ENCODE peak calls at places on chromosome 2, in five cellular contexts. I is GM12878, T is HepG2, Y is SK-N-SH, A is K562. B is an unnamed sample.

GRCh38 chr2:30400151-30400954 is 46.7 kb upstream of the LCLAT1 start:
- DNase-seq in I (no peak), T (no peak), Y (no peak), A (no peak), B (no peak)

GRCh38 chr2:204027105-204027504 is 90.5 kb downstream of the ICOS start:
- DNase-seq in I (no peak), T (no peak), Y (no peak), A (no peak), B (no peak)

GRCh38 chr2:156333951-156334495 is 1.5 kb upstream of the NR4A2 start:
- DNase-seq in I (no peak), T (peak; percentile 15), Y (peak; percentile 49), A (peak; percentile 75), B (no peak)

GRCh38 chr2:231810905-231811304 is 24.7 kb downstream of the COPS7B start:
- DNase-seq in I (no peak), T (no peak), Y (no peak), A (no peak), B (no peak)

GRCh38 chr2:220228310-220229006 is 601.0 kb downstream of the SLC4A3 start:
- DNase-seq in I (no peak), T (peak; percentile 27), Y (peak; percentile 1), A (no peak), B (peak; percentile 97)

GRCh38 chr2:189555243-189555642 is 25.3 kb downstream of the SLC40A1 start:
- DNase-seq in I (no peak), T (peak; percentile 88), Y (no peak), A (no peak), B (no peak)

GRCh38 chr2:100964706-100965269 is 37.3 kb upstream of the RPL31 start:
- DNase-seq in I (no peak), T (no peak), Y (no peak), A (no peak), B (no peak)

GRCh38 chr2:127293386-127293757 is 572 bp downstream of the ERCC3 start:
- DNase-seq in I (no peak), T (no peak), Y (peak; percentile 32), A (peak; percentile 18), B (no peak)

GRCh38 chr2:233258211-233258610 is 6.7 kb downstream of the ATG16L1 start:
- DNase-seq in I (no peak), T (no peak), Y (no peak), A (no peak), B (no peak)

GRCh38 chr2:119702918-119703401 is 24.0 kb downstream of the TMEM177 start:
- DNase-seq in I (no peak), T (peak; percentile 73), Y (peak; percentile 88), A (peak; percentile 79), B (peak; percentile 58)

GRCh38 chr2:200862532-200863000 is 1.9 kb downstream of the CLK1 start:
- DNase-seq in I (peak; percentile 40), T (peak; percentile 74), Y (peak; percentile 33), A (no peak), B (no peak)

GRCh38 chr2:109290887-109291675 is 162.1 kb downstream of the SH3RF3 start:
- DNase-seq in I (no peak), T (no peak), Y (no peak), A (no peak), B (no peak)

DNA sequence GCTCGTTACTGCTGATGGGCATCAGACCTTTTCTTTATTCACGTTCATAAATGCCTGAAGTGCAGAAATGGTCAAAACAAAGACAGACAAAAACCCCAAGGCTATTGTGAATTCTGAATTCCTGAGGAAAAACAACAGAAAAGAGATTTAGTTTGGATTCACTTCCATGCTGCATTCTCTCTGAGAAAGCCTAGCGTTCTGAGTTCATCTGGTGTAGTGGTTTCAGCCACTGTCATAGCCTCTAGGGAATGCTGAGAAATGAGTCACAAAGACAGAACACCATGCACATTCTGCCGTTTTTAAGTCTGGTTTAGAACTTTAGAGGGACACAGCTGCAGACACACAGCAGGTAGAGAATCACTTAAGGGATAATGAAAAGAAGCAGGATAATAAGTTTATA is 93.8 kb downstream of the LRP1B start:
- DNase-seq in I (no peak), T (no peak), Y (no peak), A (no peak), B (no peak)
- TF ChIP-seq ZBTB33 in I (no peak), T (no peak), Y (no peak), A (no peak), B (no peak)

GRCh38 chr2:177604291-177605065 is 211.9 kb downstream of the AGPS start:
- DNase-seq in I (no peak), T (peak; percentile 76), Y (peak; percentile 50), A (peak; percentile 55), B (peak; percentile 53)
- TF ChIP-seq YY1 in I (no peak), T (no peak), Y (no peak), A (no peak), B (no peak)

GRCh38 chr2:25954199-25954752 is 28.0 kb downstream of the KIF3C start:
- DNase-seq in I (no peak), T (peak; percentile 80), Y (no peak), A (no peak), B (no peak)

GRCh38 chr2:25955869-25956535 is 26.3 kb downstream of the KIF3C start:
- DNase-seq in I (no peak), T (peak; percentile 45), Y (no peak), A (no peak), B (no peak)

GRCh38 chr2:25955036-25955435 is 27.3 kb downstream of the KIF3C start:
- DNase-seq in I (no peak), T (no peak), Y (no peak), A (no peak), B (no peak)

GRCh38 chr2:25948437-25948836 is 33.9 kb downstream of the KIF3C start:
- DNase-seq in I (no peak), T (no peak), Y (no peak), A (no peak), B (no peak)

GRCh38 chr2:25951071-25951547 is 31.2 kb downstream of the KIF3C start:
- DNase-seq in I (peak; percentile 24), T (peak; percentile 83), Y (peak; percentile 91), A (peak; percentile 76), B (peak; percentile 88)
- H2AFZ ChIP-seq in I (no peak overlapping the region), T (peak overlapping the region; percentile 1), Y (no peak overlapping the region), A (peak overlapping the region; percentile 28), B (peak overlapping the region; percentile 83)

DNA sequence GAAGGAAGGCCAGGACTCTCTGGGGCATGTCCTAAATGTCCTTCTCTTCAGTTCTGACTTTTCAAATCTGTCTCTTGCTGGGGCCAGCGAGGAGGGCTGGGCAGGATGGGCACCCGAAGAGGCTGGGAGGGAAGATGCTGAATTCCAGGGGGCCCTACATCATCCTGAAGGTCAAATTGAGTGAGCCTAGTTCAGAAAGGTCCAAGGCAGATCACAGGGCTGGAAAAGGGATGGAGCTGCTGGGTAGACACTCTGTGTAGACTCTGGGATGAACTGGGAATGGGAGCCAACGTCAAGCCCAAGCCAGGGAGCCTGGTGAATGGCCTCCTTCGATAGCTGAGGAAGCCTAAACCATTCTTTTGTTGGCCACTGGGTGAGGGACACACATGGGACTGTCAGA is 133.1 kb downstream of the MYCN start:
- DNase-seq in I (no peak), T (no peak), Y (no peak), A (no peak), B (no peak)
- TF ChIP-seq ZBTB33 in I (no peak), T (no peak), Y (no peak), A (no peak), B (no peak)

DNA sequence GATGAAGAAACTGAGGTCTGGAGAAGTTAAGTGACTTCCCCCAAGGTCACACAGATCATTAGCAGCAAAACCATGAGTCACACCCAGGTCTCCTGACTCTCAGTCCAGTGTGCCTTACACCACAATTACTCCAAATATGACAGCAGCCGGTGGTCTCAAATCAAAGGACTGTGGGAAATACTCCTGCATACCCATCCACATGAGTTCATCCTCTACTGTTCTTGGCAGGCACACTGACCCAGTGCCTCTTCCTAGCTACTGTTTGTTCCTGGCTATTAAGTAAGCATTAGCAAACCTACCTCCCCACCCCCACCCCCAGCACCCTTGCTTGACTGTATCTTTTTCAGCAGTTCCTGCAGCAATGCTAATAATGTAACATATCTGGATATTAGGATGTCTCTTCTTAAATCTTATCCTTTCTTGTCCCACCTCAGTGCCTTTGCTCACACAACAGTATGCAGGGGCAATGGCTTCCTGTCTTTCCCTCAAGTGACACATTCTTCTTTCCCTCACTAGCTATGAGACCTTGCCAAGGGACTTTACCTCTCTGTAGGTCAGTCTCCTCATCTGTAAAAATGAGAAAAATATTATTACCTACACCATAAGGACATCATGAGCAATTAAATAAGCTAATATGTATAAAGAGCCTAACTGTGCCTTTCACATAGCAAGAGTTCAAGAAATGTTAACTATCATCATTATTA is 46.2 kb downstream of the FAM98A start:
- DNase-seq in I (no peak), T (peak; percentile 73), Y (no peak), A (no peak), B (no peak)
- TF ChIP-seq YY1 in I (no peak), T (no peak), Y (no peak), A (no peak), B (no peak)

GRCh38 chr2:161085041-161085598 is 75.1 kb upstream of the TANK start:
- DNase-seq in I (no peak), T (no peak), Y (no peak), A (no peak), B (no peak)

GRCh38 chr2:161090401-161090800 is 69.8 kb upstream of the TANK start:
- DNase-seq in I (no peak), T (no peak), Y (no peak), A (no peak), B (no peak)

DNA sequence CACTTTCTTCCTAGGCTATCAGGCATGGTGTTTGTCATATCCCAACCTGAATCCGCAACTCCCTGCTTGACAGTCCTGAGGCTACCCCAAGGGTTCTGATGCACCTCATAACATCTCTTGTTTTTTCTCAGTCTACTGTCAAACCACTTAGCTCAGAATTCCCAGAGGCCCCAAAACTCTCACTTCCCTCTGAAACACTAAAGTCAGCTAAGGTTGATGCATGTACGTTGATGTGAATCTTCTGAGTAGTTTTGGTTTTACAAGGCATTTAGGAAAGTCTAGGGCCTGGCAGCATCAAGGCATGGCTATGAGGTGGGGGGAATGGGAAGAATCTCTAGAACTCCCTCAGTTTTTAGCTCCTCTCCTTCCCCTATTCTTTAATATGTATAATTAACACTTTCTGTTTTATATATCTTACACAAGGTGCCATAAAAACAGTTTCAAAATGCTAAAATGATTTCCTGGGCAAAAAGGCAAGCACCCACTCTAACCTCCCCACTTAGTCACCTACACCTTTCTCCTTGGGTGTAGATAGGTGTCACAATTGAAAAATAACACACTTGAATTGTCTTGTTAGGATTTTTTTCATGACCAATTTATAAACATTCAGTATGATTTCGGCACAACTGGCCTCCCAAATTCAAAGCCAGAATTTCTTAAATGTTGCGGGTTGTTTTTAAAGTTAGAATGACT is 71.4 kb upstream of the TANK start:
- DNase-seq in I (peak; percentile 87), T (no peak), Y (no peak), A (no peak), B (no peak)
- H2AFZ ChIP-seq in I (no peak overlapping the region), T (no peak overlapping the region), Y (no peak overlapping the region), A (no peak overlapping the region), B (no peak overlapping the region)

GRCh38 chr2:88209526-88210131 is 39.5 kb downstream of the THNSL2 start:
- DNase-seq in I (no peak), T (no peak), Y (no peak), A (no peak), B (no peak)
- TF ChIP-seq ZBTB33 in I (no peak), T (no peak), Y (no peak), A (no peak), B (no peak)

DNA sequence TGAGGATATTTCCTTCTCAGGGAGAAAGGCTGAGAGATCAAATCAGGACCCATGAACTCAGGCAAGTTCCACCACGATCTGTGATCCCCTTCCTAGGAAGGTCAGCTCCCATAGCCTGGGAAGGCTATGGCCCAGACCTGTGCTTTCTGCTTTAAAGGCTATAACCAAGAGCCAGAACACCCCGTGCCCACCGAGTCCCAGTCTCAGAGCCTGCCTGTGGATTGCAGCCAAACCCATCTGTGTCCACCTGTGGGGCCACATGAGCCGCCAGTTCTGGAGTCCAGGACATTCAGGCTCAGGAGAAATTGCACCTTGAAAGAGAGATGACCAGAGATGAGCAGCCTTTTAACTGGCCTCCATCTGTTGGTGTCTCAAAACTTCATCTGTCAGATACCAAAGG is 46.9 kb downstream of the MAL start:
- DNase-seq in I (no peak), T (no peak), Y (no peak), A (no peak), B (no peak)
- TF ChIP-seq YY1 in I (no peak), T (no peak), Y (no peak), A (no peak), B (no peak)

B was measured in HCT116.